ENCODE peak calls at places on chromosomes 6 and 20, in five cellular contexts. N is suprapubic skin, R is H54, U is A549, E is ovary. Y is an unnamed sample.

GRCh38 chr20:34415079-34415478 is 52.0 kb downstream of the ITCH start:
- DNase-seq in N (no peak), R (no peak), E (no peak), U (no peak), Y (no peak)

GRCh38 chr20:56359212-56360132 is 698 bp downstream of the FAM210B start:
- DNase-seq in U (peak; percentile 48), N (peak; percentile 85), E (peak; percentile 72), R (peak; percentile 73), Y (peak; percentile 77)

GRCh38 chr6:57432162-57432561 is 114.7 kb downstream of the PRIM2 start:
- DNase-seq in N (no peak), U (no peak), R (no peak), E (no peak), Y (no peak)

GRCh38 chr6:138456393-138456775 is 42.9 kb downstream of the NHSL1 start:
- DNase-seq in N (no peak), U (no peak), E (no peak), R (no peak), Y (no peak)

GRCh38 chr6:155080876-155081845 is 86.0 kb downstream of the TIAM2 start:
- DNase-seq in U (no peak), R (no peak), N (no peak), E (no peak), Y (no peak)

GRCh38 chr6:42550277-42550676 is 13.6 kb upstream of the UBR2 start:
- DNase-seq in N (no peak), R (no peak), U (no peak), E (no peak), Y (no peak)

GRCh38 chr6:11830105-11830504 is 51.5 kb upstream of the ADTRP start:
- DNase-seq in R (no peak), N (no peak), E (no peak), U (no peak), Y (no peak)

GRCh38 chr20:50586531-50587232 is 76.5 kb downstream of the PTPN1 start:
- DNase-seq in E (no peak), R (no peak), U (no peak), N (no peak), Y (no peak)

GRCh38 chr20:32037929-32038328 is 14.1 kb upstream of the HCK start:
- DNase-seq in N (no peak), R (no peak), E (no peak), U (peak; percentile 23), Y (no peak)

GRCh38 chr6:133179483-133179882 is 61.7 kb upstream of the EYA4 start:
- DNase-seq in E (no peak), N (no peak), R (no peak), U (no peak), Y (no peak)

GRCh38 chr6:115214283-115214682 is 846.4 kb downstream of the FRK start:
- DNase-seq in U (no peak), E (no peak), N (no peak), R (no peak), Y (no peak)

GRCh38 chr6:13681305-13682061 is 30.2 kb downstream of the RANBP9 start:
- DNase-seq in E (no peak), U (no peak), N (no peak), R (no peak), Y (no peak)

GRCh38 chr6:73969982-73970960 is 274.3 kb downstream of the CD109 start:
- DNase-seq in R (peak; percentile 14), U (peak; percentile 40), E (no peak), N (no peak), Y (peak; percentile 7)

GRCh38 chr6:10315631-10316145 is 99.2 kb downstream of the TFAP2A start:
- DNase-seq in U (no peak), R (no peak), E (no peak), N (no peak), Y (no peak)

GRCh38 chr6:10312445-10312844 is 102.4 kb downstream of the TFAP2A start:
- DNase-seq in R (no peak), N (no peak), E (no peak), U (no peak), Y (no peak)

GRCh38 chr6:10313799-10314162 is 101.1 kb downstream of the TFAP2A start:
- DNase-seq in U (no peak), E (no peak), N (no peak), R (no peak), Y (no peak)

GRCh38 chr6:10315034-10315433 is 99.8 kb downstream of the TFAP2A start:
- DNase-seq in U (no peak), R (no peak), E (no peak), N (no peak), Y (no peak)

DNA sequence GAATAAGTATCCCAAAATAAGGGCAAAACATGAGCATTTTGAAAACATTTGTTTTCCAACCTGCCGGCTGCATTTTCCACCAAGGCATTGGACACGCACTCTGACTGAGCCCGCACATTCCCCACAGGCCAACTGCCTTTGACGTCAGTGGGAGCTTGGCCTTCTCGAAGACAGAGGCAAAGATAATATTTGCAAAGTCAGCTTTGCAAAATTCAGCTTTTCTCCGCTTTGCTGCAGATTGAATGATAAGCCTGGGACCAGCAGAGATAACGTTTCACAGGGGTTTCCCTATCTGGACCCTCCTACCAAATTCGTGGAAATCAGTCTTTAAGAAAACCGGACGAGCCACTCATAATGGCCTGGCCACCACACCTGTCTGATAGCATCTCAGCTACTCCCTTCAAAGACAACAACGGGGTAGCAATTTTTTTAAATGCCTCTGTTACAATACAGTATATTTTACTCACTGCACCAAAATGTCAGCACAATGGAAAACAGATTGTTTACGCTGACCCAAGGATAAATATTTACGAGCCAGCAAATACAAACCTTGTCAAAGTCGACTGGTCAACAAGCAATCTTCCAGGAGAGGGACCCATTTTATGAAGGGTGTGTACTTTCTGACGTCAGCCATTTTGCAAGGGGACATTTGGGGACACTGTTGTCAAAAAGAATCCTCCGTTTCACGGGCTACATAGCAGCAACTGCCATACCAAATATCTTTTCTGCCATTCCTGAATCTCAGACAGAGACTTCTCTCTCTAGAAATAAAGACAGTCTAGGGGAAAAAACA is 100.5 kb downstream of the TFAP2A start:
- DNase-seq in E (no peak), U (no peak), N (no peak), R (no peak), Y (no peak)
- TF ChIP-seq POLR2A in E (no peak), U (no peak), N (no peak), R (no peak), Y (no peak)

DNA sequence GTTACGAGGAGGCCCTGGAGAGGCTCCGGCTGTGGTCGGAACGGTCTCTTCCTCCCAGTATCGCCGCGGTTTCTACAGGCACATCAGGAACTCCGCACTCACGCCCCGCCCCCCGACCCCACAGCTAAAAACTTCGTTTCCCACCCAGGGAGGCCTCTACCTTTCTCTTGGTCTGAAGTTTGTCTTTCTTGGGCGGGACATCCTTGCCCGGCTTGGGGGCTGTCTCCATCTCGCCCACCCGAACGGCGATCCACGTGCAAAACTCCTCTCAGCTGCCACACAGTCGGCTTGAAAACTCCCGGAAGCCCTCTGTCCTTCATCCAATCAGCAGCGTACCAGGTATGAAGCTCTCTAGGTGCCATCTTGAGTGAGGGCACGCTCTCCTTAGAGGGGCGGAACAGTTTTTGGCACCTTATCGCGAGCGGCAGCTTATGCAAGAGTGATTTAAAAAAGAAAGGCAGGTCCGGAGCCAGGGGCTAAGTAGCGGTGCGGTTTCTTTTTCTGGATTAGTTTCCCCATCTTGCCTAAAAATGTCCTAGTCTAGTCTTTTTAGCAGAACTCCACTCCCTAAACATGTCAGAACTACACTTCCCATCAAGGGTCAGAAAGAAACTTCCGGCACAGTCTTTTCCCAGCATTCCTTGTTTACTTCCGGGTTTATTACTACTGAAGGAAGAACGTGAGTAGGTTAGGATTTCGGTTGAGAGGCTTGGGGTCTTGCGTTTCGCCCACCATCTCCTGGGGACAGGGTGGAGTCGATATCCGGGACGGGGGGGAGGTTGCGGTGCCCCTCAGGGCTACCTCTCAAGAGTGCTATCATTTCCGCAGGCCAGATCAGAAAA is at the start of the genes PFDN6 and WDR46:
- DNase-seq in U (peak; percentile 86), E (peak; percentile 79), N (peak; percentile 87), R (peak; percentile 85), Y (peak; percentile 93)
- TF ChIP-seq POLR2A in U (peak; percentile 27), E (peak; percentile 33), N (no peak), R (peak; percentile 34), Y (peak; percentile 77)

GRCh38 chr6:33390173-33390572 is 1.4 kb upstream of the KIFC1 start:
- DNase-seq in N (no peak), E (no peak), R (no peak), U (no peak), Y (no peak)

GRCh38 chr6:33390767-33391277 is 801 bp upstream of the KIFC1 start:
- DNase-seq in U (no peak), R (no peak), E (no peak), N (no peak), Y (no peak)

GRCh38 chr6:33392979-33393378 is 1.4 kb downstream of the KIFC1 start:
- DNase-seq in R (no peak), E (no peak), U (no peak), N (no peak), Y (no peak)

GRCh38 chr6:33392168-33392947 is 735 bp downstream of the KIFC1 start:
- DNase-seq in E (no peak), R (no peak), N (no peak), U (no peak), Y (peak; percentile 77)

DNA sequence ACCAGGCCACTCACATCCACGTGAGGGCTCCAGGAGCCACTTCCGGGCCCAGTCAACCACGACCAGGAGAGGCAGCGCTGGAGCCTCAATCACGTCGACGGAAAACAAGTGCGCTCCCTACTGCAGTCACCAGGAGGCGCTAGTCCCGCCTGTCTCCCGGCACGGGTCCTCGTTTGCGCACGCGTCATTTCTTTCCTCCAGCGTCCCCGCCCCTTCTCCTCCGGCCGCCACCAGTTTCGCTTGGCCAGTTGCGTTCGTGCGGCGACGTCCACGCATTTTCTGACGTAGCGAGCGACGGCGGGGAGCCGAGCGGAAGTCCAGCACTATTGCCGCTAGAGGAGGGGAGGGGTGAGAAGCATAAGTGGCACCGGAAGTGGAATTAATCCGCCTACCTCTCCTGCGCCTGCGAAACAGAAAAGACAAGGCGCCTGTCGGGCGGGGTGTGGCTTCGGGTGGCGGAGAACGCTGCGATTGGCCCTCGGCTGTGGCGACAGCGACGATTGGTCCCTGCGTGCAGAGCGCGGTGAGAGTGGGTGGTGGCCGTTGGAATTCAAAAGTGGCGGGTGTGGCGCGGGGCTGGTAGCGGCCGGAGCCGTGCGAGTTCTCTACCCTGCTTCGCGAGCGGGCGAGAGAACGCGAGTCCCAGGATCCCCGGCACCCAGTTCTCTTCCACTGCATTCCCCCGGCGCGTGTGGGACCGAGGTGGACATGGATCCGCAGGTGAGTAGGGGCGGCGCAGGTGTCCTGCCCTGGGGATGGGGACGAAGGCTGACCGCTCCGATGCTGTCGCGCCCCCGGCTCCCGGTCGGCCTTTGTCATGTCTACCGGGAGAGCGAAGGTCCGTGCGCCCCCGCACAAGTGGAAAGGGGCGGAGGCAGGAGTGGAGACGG is at the start of gene KIFC1:
- DNase-seq in N (peak; percentile 99), R (peak; percentile 92), U (peak; percentile 99), E (peak; percentile 99), Y (peak; percentile 100)
- TF ChIP-seq POLR2A in N (no peak), R (peak; percentile 56), U (no peak), E (no peak), Y (peak; percentile 84)

DNA sequence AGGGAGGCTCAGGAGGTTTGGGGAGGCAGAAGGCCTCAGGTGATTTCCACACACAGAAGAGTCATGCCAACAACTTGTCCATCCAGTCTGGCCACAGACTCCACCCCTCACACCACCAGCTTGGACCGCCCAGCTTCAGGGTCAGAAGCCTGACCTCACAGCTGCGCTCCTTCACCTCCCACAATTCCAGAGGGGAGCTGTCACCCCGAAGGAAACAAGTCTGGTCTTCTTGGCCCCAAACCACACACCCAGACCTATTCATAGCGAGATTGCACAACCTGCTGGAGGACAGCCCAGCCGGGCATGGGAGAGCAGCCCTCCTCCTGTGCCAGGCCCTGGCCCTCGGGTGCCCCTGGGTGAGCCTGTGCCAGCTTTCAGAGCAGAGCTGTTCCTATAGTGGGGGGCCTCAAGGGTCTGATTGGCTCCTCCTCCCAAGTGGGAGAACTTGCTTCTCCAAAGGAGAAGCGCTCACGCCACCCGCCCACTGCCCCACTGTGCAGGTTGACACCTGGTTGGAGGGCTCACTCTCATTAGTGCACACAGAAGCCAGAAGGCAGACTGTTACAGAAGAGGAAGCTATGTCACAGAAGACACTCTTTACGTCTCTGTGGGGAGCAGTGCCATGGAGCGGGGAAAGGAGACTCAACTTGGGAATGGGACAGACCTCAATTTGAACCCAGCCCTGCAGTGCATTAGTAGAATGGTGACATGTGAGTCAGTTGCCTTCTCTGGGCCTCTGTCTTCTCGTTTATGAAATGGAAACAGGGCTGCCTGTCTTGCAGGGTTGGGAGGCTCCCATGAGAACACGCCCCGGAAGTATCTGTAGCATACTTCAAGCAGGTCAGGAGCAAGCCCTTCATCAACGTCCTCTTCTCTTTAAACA is 128.8 kb downstream of the FOXO3 start:
- DNase-seq in R (peak; percentile 71), E (peak; percentile 78), U (peak; percentile 25), N (no peak), Y (no peak)
- TF ChIP-seq POLR2A in R (no peak), E (no peak), U (no peak), N (no peak), Y (no peak)